ENCODE peak calls at places on chromosomes 3 and 15, in nine cellular contexts. P is H54; N is activated CD4-positive, alpha-beta T cell treated with anti-CD3 and anti-CD28 coated beads for 4 hours; Z is neural progenitor cell; V is GM04504; B is activated T-helper 1 cell treated with anti-CD3 and anti-CD28 coated beads, Interleukin-2, amount 50 U/mL, for 16 hours; W is H4; Y is effector CD4-positive, alpha-beta T cell; G is stimulated activated CD8-positive, alpha-beta memory T cell treated with anti-CD3 and anti-CD28 coated beads, Interleukin-2, amount 100 ng/mL, for 1 hour. S is an unnamed sample.

GRCh38 chr3:152638707-152639450 is 196.1 kb upstream of the P2RY1 start:
- DNase-seq in P (no peak), N (no peak), Z (no peak), V (peak; percentile 34), B (no peak), W (no peak), Y (no peak), G (no peak), S (no peak)

GRCh38 chr3:130517541-130517940 is 564 bp downstream of the COL6A6 start:
- DNase-seq in P (no peak), N (no peak), Z (no peak), V (no peak), B (no peak), W (no peak), Y (no peak), G (no peak), S (no peak)

GRCh38 chr3:107124885-107125284 is 252.4 kb upstream of the CCDC54 start:
- DNase-seq in P (no peak), N (no peak), Z (no peak), V (peak; percentile 44), B (no peak), W (no peak), Y (no peak), G (no peak), S (peak; percentile 67)

GRCh38 chr15:101372149-101372577 is 77.1 kb upstream of the SNRPA1 start:
- DNase-seq in P (no peak), N (no peak), Z (no peak), V (no peak), B (no peak), W (peak; percentile 69), Y (no peak), G (no peak), S (no peak)

GRCh38 chr15:61092387-61093157 is 136.5 kb downstream of the RORA start:
- DNase-seq in P (no peak), N (no peak), Z (no peak), V (no peak), B (no peak), W (no peak), Y (no peak), G (no peak), S (no peak)

GRCh38 chr3:107184375-107184774 is 192.9 kb upstream of the CCDC54 start:
- DNase-seq in P (no peak), N (no peak), Z (no peak), V (peak; percentile 10), B (no peak), W (no peak), Y (no peak), G (no peak), S (no peak)

GRCh38 chr15:34869110-34869509 is 73.8 kb upstream of the ACTC1 start:
- DNase-seq in P (no peak), N (no peak), Z (no peak), V (no peak), B (no peak), W (no peak), Y (no peak), G (no peak), S (no peak)

GRCh38 chr3:98497381-98497780 is at the start of gene OR5K2:
- DNase-seq in P (no peak), N (no peak), Z (no peak), V (no peak), B (no peak), W (no peak), Y (no peak), G (no peak), S (no peak)

GRCh38 chr15:38176155-38176554 is 76.5 kb upstream of the SPRED1 start:
- DNase-seq in P (no peak), N (no peak), Z (no peak), V (peak; percentile 13), B (no peak), W (peak; percentile 7), Y (no peak), G (no peak), S (no peak)

GRCh38 chr3:16807441-16807840 is 77.3 kb upstream of the PLCL2 start:
- DNase-seq in P (no peak), N (no peak), Z (no peak), V (peak; percentile 28), B (no peak), W (no peak), Y (no peak), G (no peak), S (no peak)

GRCh38 chr3:98972155-98972554 is 70.7 kb upstream of the DCBLD2 start:
- DNase-seq in P (no peak), N (no peak), Z (no peak), V (peak; percentile 78), B (no peak), W (peak; percentile 83), Y (no peak), G (no peak), S (no peak)

GRCh38 chr15:32994810-32995424 is 199.6 kb downstream of the FMN1 start:
- DNase-seq in P (no peak), N (no peak), Z (peak; percentile 27), V (no peak), B (no peak), W (peak; percentile 29), Y (no peak), G (no peak), S (no peak)

GRCh38 chr3:141789281-141789680 is 26.1 kb downstream of the GRK7 start:
- DNase-seq in P (peak; percentile 32), N (no peak), Z (no peak), V (no peak), B (no peak), W (no peak), Y (no peak), G (no peak), S (peak; percentile 58)

GRCh38 chr3:50336452-50337174 is 4.0 kb downstream of the RASSF1 start:
- DNase-seq in P (no peak), N (no peak), Z (peak; percentile 37), V (no peak), B (no peak), W (no peak), Y (no peak), G (no peak), S (no peak)

GRCh38 chr15:78069630-78070029 is 7.9 kb downstream of the TBC1D2B start:
- DNase-seq in P (no peak), N (no peak), Z (no peak), V (no peak), B (no peak), W (no peak), Y (no peak), G (no peak), S (no peak)

GRCh38 chr3:176351408-176351807 is 845.9 kb downstream of the TBL1XR1 start:
- DNase-seq in P (no peak), N (no peak), Z (no peak), V (peak; percentile 42), B (no peak), W (no peak), Y (no peak), G (no peak), S (no peak)

GRCh38 chr15:72118400-72118978 is at the start of gene SENP8:
- DNase-seq in P (peak; percentile 38), N (peak; percentile 1), Z (no peak), V (no peak), B (no peak), W (no peak), Y (no peak), G (no peak), S (no peak)

GRCh38 chr3:179348325-179349013 is 960 bp downstream of the MFN1 start:
- DNase-seq in P (no peak), N (no peak), Z (peak; percentile 3), V (no peak), B (no peak), W (no peak), Y (no peak), G (no peak), S (no peak)

GRCh38 chr15:68578175-68578959 is 426 bp upstream of the CORO2B start:
- DNase-seq in P (peak; percentile 33), N (peak; percentile 7), Z (peak; percentile 79), V (peak; percentile 31), B (no peak), W (peak; percentile 21), Y (no peak), G (no peak), S (peak; percentile 84)

GRCh38 chr3:113018461-113019181 is 27.8 kb downstream of the GTPBP8 start:
- DNase-seq in P (no peak), N (peak; percentile 11), Z (peak; percentile 19), V (no peak), B (no peak), W (no peak), Y (no peak), G (no peak), S (no peak)

GRCh38 chr3:55899887-55900286 is 412.8 kb upstream of the WNT5A start:
- DNase-seq in P (no peak), N (no peak), Z (peak; percentile 46), V (no peak), B (no peak), W (no peak), Y (no peak), G (no peak), S (peak; percentile 82)

GRCh38 chr15:36347272-36347864 is 232.1 kb upstream of the CDIN1 start:
- DNase-seq in P (no peak), N (no peak), Z (no peak), V (no peak), B (no peak), W (no peak), Y (no peak), G (no peak), S (no peak)

GRCh38 chr3:158974905-158975304 is 173.1 kb downstream of the MFSD1 start:
- DNase-seq in P (no peak), N (no peak), Z (no peak), V (no peak), B (no peak), W (no peak), Y (no peak), G (no peak), S (no peak)

GRCh38 chr3:124837065-124837464 is 50.1 kb downstream of the ITGB5 start:
- DNase-seq in P (no peak), N (no peak), Z (no peak), V (no peak), B (no peak), W (no peak), Y (no peak), G (no peak), S (no peak)

GRCh38 chr3:182583545-182583944 is 209.8 kb upstream of the ATP11B start:
- DNase-seq in P (no peak), N (no peak), Z (no peak), V (no peak), B (no peak), W (no peak), Y (no peak), G (no peak), S (no peak)

GRCh38 chr3:12127366-12127765 is 31.3 kb downstream of the TIMP4 start:
- DNase-seq in P (no peak), N (no peak), Z (no peak), V (no peak), B (no peak), W (no peak), Y (no peak), G (no peak), S (no peak)

GRCh38 chr3:185318136-185318535 is 44.8 kb upstream of the MAP3K13 start:
- DNase-seq in P (no peak), N (no peak), Z (no peak), V (no peak), B (no peak), W (peak; percentile 21), Y (no peak), G (no peak), S (no peak)

S was measured in endodermal cell.